ENCODE peak calls at places on chromosomes 6 and 20, in five cellular contexts. P, F, E, X and V are unnamed samples.

GRCh38 chr6:56841751-56842150 is 113.2 kb upstream of the BEND6 start:
- DNase-seq in X (no peak), F (no peak), E (no peak), P (no peak), V (no peak)

GRCh38 chr6:43457643-43458042 is 2.3 kb upstream of the DLK2 start:
- DNase-seq in P (no peak), E (no peak), F (no peak), X (no peak), V (no peak)

GRCh38 chr6:92779758-92780157 is 639.6 kb downstream of the EPHA7 start:
- DNase-seq in E (peak; percentile 37), F (no peak), P (no peak), X (peak; percentile 33), V (peak; percentile 69)

GRCh38 chr6:166551797-166552495 is 34.5 kb downstream of the RAMACL start:
- DNase-seq in F (no peak), X (no peak), E (no peak), P (no peak), V (no peak)

GRCh38 chr6:33116881-33117711 is 41.3 kb downstream of the HLA-DPB1 start:
- DNase-seq in X (no peak), P (no peak), E (no peak), F (no peak), V (no peak)

GRCh38 chr20:44598413-44599290 is 16.3 kb downstream of the PKIG start:
- DNase-seq in X (no peak), F (peak; percentile 36), P (no peak), E (no peak), V (no peak)

GRCh38 chr20:5426026-5426425 is 109.3 kb upstream of the PROKR2 start:
- DNase-seq in X (no peak), P (no peak), E (no peak), F (no peak), V (no peak)

GRCh38 chr6:85672050-85672449 is 29.4 kb upstream of the SYNCRIP start:
- DNase-seq in E (no peak), P (no peak), F (no peak), X (no peak), V (no peak)

GRCh38 chr20:49482621-49483017 is at the start of gene KCNB1:
- DNase-seq in F (no peak), E (no peak), X (no peak), P (no peak), V (no peak)

GRCh38 chr6:63644668-63645326 is 9.2 kb downstream of the PHF3 start:
- DNase-seq in E (peak; percentile 4), F (no peak), X (no peak), P (no peak), V (no peak)

GRCh38 chr20:47703748-47704147 is 81.5 kb downstream of the SULF2 start:
- DNase-seq in E (no peak), P (no peak), X (no peak), F (no peak), V (no peak)

GRCh38 chr6:34527751-34528670 is 28.1 kb downstream of the SPDEF start:
- DNase-seq in E (no peak), X (no peak), F (no peak), P (no peak), V (no peak)

GRCh38 chr6:42453649-42454427 is 2.1 kb upstream of the TRERF1 start:
- DNase-seq in F (peak; percentile 46), P (no peak), E (peak; percentile 79), X (peak; percentile 31), V (peak; percentile 8)

GRCh38 chr6:115618311-115618710 is 442.4 kb downstream of the FRK start:
- DNase-seq in F (peak; percentile 53), E (no peak), X (no peak), P (no peak), V (no peak)

GRCh38 chr6:30500421-30501069 is 11.2 kb downstream of the HLA-E start:
- DNase-seq in P (no peak), E (no peak), F (no peak), X (no peak), V (no peak)

GRCh38 chr20:36847710-36848040 is 28.3 kb upstream of the TLDC2 start:
- DNase-seq in F (peak; percentile 15), E (no peak), X (no peak), P (no peak), V (no peak)

GRCh38 chr6:166194885-166195860 is 27.5 kb upstream of the TBXT start:
- DNase-seq in E (no peak), F (peak; percentile 60), P (no peak), X (no peak), V (no peak)

GRCh38 chr6:23319560-23319959 is 750.2 kb downstream of the HDGFL1 start:
- DNase-seq in P (no peak), X (no peak), F (no peak), E (no peak), V (no peak)

GRCh38 chr6:154537942-154538341 is 27.5 kb upstream of the CNKSR3 start:
- DNase-seq in P (no peak), X (no peak), F (no peak), E (no peak), V (no peak)

GRCh38 chr6:45483021-45483420 is 105.3 kb upstream of the SUPT3H start:
- DNase-seq in F (no peak), E (no peak), P (no peak), X (peak; percentile 0), V (no peak)

GRCh38 chr20:58716476-58717277 is 24.1 kb downstream of the NPEPL1 start:
- DNase-seq in E (peak; percentile 37), P (no peak), X (no peak), F (no peak), V (no peak)

GRCh38 chr20:23959054-23959453 is 29.5 kb downstream of the GGTLC1 start:
- DNase-seq in F (no peak), E (no peak), P (no peak), X (no peak), V (no peak)

GRCh38 chr6:131269565-131270391 is 134.5 kb downstream of the AKAP7 start:
- DNase-seq in X (no peak), P (no peak), E (no peak), F (no peak), V (no peak)

GRCh38 chr6:9295641-9296040 is 860.3 kb upstream of the SLC35B3 start:
- DNase-seq in E (no peak), F (no peak), X (no peak), P (no peak), V (no peak)

GRCh38 chr6:142950291-142950690 is 5.3 kb upstream of the HIVEP2 start:
- DNase-seq in X (no peak), P (no peak), F (no peak), E (no peak), V (no peak)

GRCh38 chr6:144185133-144185836 is 35.0 kb downstream of the STX11 start:
- DNase-seq in F (no peak), P (no peak), X (no peak), E (no peak), V (no peak)

GRCh38 chr6:122352958-122353357 is 46.5 kb upstream of the HSF2 start:
- DNase-seq in X (no peak), F (no peak), P (no peak), E (no peak), V (no peak)

GRCh38 chr20:11457476-11457875 is 460.2 kb upstream of the BTBD3 start:
- DNase-seq in X (no peak), P (no peak), E (no peak), F (no peak), V (no peak)